ENCODE peak calls at places on chromosomes 7 and 10, in five cellular contexts. S, H, J, E and U are unnamed samples.

GRCh38 chr10:16521311-16522016 is at the start of gene C1QL3:
- DNase-seq in S (no peak), H (no peak), J (peak; percentile 71), E (no peak), U (peak; percentile 55)

GRCh38 chr10:1615186-1615954 is 122.0 kb downstream of the ADARB2 start:
- DNase-seq in S (no peak), H (no peak), J (no peak), E (no peak), U (no peak)

GRCh38 chr10:3496138-3496537 is 288.9 kb downstream of the KLF6 start:
- DNase-seq in S (no peak), H (no peak), J (no peak), E (no peak), U (no peak)

GRCh38 chr10:80202934-80203834 is 2.2 kb downstream of the ANXA11 start:
- DNase-seq in S (peak; percentile 86), H (peak; percentile 32), J (peak; percentile 58), E (peak; percentile 75), U (peak; percentile 73)

GRCh38 chr7:40306025-40306424 is 171.2 kb downstream of the SUGCT start:
- DNase-seq in S (no peak), H (no peak), J (no peak), E (no peak), U (no peak)

GRCh38 chr7:78769551-78770101 is 683.8 kb downstream of the MAGI2 start:
- DNase-seq in S (no peak), H (no peak), J (no peak), E (no peak), U (no peak)

GRCh38 chr10:109967739-109968088 is 40.1 kb upstream of the ADD3 start:
- DNase-seq in S (no peak), H (no peak), J (no peak), E (no peak), U (no peak)

GRCh38 chr7:115603416-115603815 is 427.1 kb downstream of the TFEC start:
- DNase-seq in S (no peak), H (no peak), J (no peak), E (peak; percentile 8), U (no peak)

GRCh38 chr10:72886596-72887522 is 6.7 kb upstream of the OIT3 start:
- DNase-seq in S (peak; percentile 13), H (no peak), J (peak; percentile 52), E (no peak), U (no peak)

GRCh38 chr7:43653891-43654504 is 71.1 kb downstream of the STK17A start:
- DNase-seq in S (no peak), H (no peak), J (no peak), E (no peak), U (no peak)

GRCh38 chr10:5963591-5963990 is 13.8 kb downstream of the IL15RA start:
- DNase-seq in S (no peak), H (no peak), J (no peak), E (no peak), U (no peak)

GRCh38 chr7:5448378-5449042 is 24.9 kb upstream of the TNRC18 start:
- DNase-seq in S (no peak), H (no peak), J (peak; percentile 71), E (no peak), U (no peak)

GRCh38 chr7:134420509-134421125 is 38.3 kb downstream of the AKR1B1 start:
- DNase-seq in S (peak; percentile 38), H (peak; percentile 33), J (peak; percentile 66), E (peak; percentile 88), U (no peak)

GRCh38 chr7:150849204-150849775 is 3.0 kb upstream of the AOC1 start:
- DNase-seq in S (no peak), H (no peak), J (no peak), E (no peak), U (no peak)

GRCh38 chr10:119136084-119136483 is 29.4 kb downstream of the SFXN4 start:
- DNase-seq in S (no peak), H (no peak), J (no peak), E (no peak), U (no peak)

GRCh38 chr7:157616426-157616825 is 279.6 kb downstream of the DNAJB6 start:
- DNase-seq in S (no peak), H (no peak), J (no peak), E (no peak), U (no peak)
- H3K27ac ChIP-seq in S (peak overlapping the region; percentile 39), H (peak overlapping the region; percentile 52), J (no peak overlapping the region), E (no peak overlapping the region), U (peak overlapping the region; percentile 15)

GRCh38 chr10:124943301-124944092 is 1.6 kb downstream of the ZRANB1 start:
- DNase-seq in S (no peak), H (no peak), J (no peak), E (peak; percentile 13), U (no peak)
- H3K4me3 ChIP-seq in S (no peak overlapping the region), H (no peak overlapping the region), J (no peak overlapping the region), E (no peak overlapping the region), U (peak overlapping the region; percentile 14)

GRCh38 chr7:15832996-15833395 is 146.5 kb upstream of the MEOX2 start:
- DNase-seq in S (peak; percentile 74), H (no peak), J (no peak), E (no peak), U (no peak)

GRCh38 chr7:15829689-15830088 is 143.2 kb upstream of the MEOX2 start:
- DNase-seq in S (peak; percentile 40), H (no peak), J (no peak), E (no peak), U (no peak)

GRCh38 chr7:15828881-15829280 is 142.4 kb upstream of the MEOX2 start:
- DNase-seq in S (no peak), H (no peak), J (no peak), E (no peak), U (no peak)
- H3K9me3 ChIP-seq in S (no peaks in the 10 kb centered on the region), H (no peaks in the 10 kb centered on the region), J (no peaks in the 10 kb centered on the region), E (no peaks in the 10 kb centered on the region), U (no peaks in the 10 kb centered on the region)

DNA sequence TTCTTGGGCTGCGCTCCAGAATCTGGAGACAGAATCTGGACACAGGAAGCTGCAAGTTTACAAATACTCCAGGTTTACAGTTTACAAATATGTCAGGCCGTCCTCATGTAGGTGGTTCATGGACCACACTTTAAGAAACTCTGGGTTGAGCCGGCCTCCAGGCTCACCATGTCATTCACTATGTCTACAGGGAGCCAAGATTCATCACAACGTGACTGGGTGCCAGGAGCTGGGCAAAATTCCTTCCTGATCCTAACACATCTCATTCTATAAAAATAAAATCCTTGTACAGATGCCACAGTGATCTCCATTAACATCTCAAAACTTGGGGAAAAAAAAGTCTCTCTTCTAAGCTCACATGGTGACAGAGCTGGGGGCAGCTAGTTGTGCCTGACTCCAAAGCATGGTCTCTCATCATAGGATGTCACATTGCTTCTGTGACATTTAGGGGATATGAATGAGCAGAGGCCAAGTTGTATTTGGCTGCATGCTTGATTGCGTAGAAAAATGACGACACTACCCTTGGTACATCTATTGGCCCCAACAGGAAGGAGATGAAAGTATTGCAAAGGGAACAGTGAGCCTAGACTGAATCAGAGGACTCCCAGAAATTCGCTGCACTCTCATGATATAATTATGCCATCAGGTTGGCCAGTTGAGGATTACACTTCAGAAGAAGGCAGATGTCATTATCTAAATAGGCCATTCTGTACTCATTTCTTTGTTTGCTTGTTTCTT is 35.8 kb downstream of the MTURN start:
- DNase-seq in S (no peak), H (no peak), J (no peak), E (no peak), U (no peak)
- H3K27ac ChIP-seq in S (no peak overlapping the region), H (no peak overlapping the region), J (no peak overlapping the region), E (no peak overlapping the region), U (no peak overlapping the region)

GRCh38 chr10:48656241-48656921 is 28.3 kb upstream of the WDFY4 start:
- DNase-seq in S (peak; percentile 88), H (peak; percentile 87), J (peak; percentile 92), E (peak; percentile 92), U (peak; percentile 66)

GRCh38 chr10:48658889-48659269 is 25.8 kb upstream of the WDFY4 start:
- DNase-seq in S (no peak), H (no peak), J (no peak), E (no peak), U (no peak)

GRCh38 chr10:48655426-48656240 is 29.0 kb upstream of the WDFY4 start:
- DNase-seq in S (peak; percentile 66), H (no peak), J (no peak), E (peak; percentile 62), U (no peak)

GRCh38 chr10:48658243-48658888 is 26.3 kb upstream of the WDFY4 start:
- DNase-seq in S (peak; percentile 73), H (peak; percentile 67), J (peak; percentile 88), E (peak; percentile 73), U (peak; percentile 32)

GRCh38 chr10:48656928-48657327 is 27.7 kb upstream of the WDFY4 start:
- DNase-seq in S (no peak), H (no peak), J (no peak), E (no peak), U (no peak)
- H3K4me3 ChIP-seq in S (peak overlapping the region; percentile 60), H (peak overlapping the region; percentile 28), J (peak overlapping the region; percentile 45), E (peak overlapping the region; percentile 56), U (no peak overlapping the region)

GRCh38 chr7:111796671-111797070 is 234.4 kb upstream of the IMMP2L start:
- DNase-seq in S (no peak), H (peak; percentile 35), J (no peak), E (peak; percentile 25), U (no peak)
- H3K9me3 ChIP-seq in S (peaks cover 65% of the 10 kb centered on the region), H (peaks cover 54% of the 10 kb centered on the region), J (peaks cover 19% of the 10 kb centered on the region), E (peaks cover 16% of the 10 kb centered on the region), U (peaks cover 64% of the 10 kb centered on the region)